ENCODE peak calls at places on chromosome 7, in seven cellular contexts. One of them, this sample, is unnamed.
A peak's percentile ranks its signal among the peaks of the same experiment; 100 is the strongest.

GRCh38 chr7:81135322-81135721 is 216.5 kb upstream of the SEMA3C start:
- DNase-seq in OCI-LY7: no peak
- DNase-seq in fibroblast of pulmonary artery: no peak
- DNase-seq in GM13977: no peak
- DNase-seq in ACHN: no peak
- DNase-seq in activated CD4-positive, alpha-beta T cell treated with anti-CD3 and anti-CD28 coated beads, Interleukin-2, amount 50 U/mL, for 1 hour: no peak
- DNase-seq in spleen: no peak
- DNase-seq in this sample: no peak

GRCh38 chr7:21099432-21099831 is 312.7 kb upstream of the SP8 start:
- DNase-seq in OCI-LY7: no peak
- DNase-seq in activated CD4-positive, alpha-beta T cell treated with anti-CD3 and anti-CD28 coated beads, Interleukin-2, amount 50 U/mL, for 1 hour: no peak
- DNase-seq in fibroblast of pulmonary artery: no peak
- DNase-seq in spleen: no peak
- DNase-seq in GM13977: no peak
- DNase-seq in ACHN: no peak
- DNase-seq in this sample: no peak

GRCh38 chr7:47405921-47406765 is 175.8 kb downstream of the TNS3 start:
- DNase-seq in spleen: no peak
- DNase-seq in OCI-LY7: no peak
- DNase-seq in ACHN: no peak
- DNase-seq in activated CD4-positive, alpha-beta T cell treated with anti-CD3 and anti-CD28 coated beads, Interleukin-2, amount 50 U/mL, for 1 hour: no peak
- DNase-seq in fibroblast of pulmonary artery: peak; percentile 27
- DNase-seq in GM13977: no peak
- DNase-seq in this sample: no peak

GRCh38 chr7:30068117-30068516 is 39.9 kb downstream of the PLEKHA8 start:
- DNase-seq in OCI-LY7: no peak
- DNase-seq in activated CD4-positive, alpha-beta T cell treated with anti-CD3 and anti-CD28 coated beads, Interleukin-2, amount 50 U/mL, for 1 hour: no peak
- DNase-seq in ACHN: peak; percentile 32
- DNase-seq in fibroblast of pulmonary artery: peak; percentile 79
- DNase-seq in GM13977: no peak
- DNase-seq in spleen: no peak
- DNase-seq in this sample: no peak

GRCh38 chr7:44743750-44744149 is 4.9 kb upstream of the ZMIZ2 start:
- DNase-seq in OCI-LY7: no peak
- DNase-seq in GM13977: no peak
- DNase-seq in fibroblast of pulmonary artery: no peak
- DNase-seq in ACHN: no peak
- DNase-seq in spleen: no peak
- DNase-seq in activated CD4-positive, alpha-beta T cell treated with anti-CD3 and anti-CD28 coated beads, Interleukin-2, amount 50 U/mL, for 1 hour: no peak
- DNase-seq in this sample: no peak

GRCh38 chr7:112965506-112965905 is 121.1 kb downstream of the GPR85 start:
- DNase-seq in activated CD4-positive, alpha-beta T cell treated with anti-CD3 and anti-CD28 coated beads, Interleukin-2, amount 50 U/mL, for 1 hour: no peak
- DNase-seq in spleen: no peak
- DNase-seq in GM13977: no peak
- DNase-seq in ACHN: no peak
- DNase-seq in fibroblast of pulmonary artery: no peak
- DNase-seq in OCI-LY7: no peak
- DNase-seq in this sample: no peak

GRCh38 chr7:131764143-131764795 is 207.8 kb upstream of the PODXL start:
- DNase-seq in fibroblast of pulmonary artery: no peak
- DNase-seq in activated CD4-positive, alpha-beta T cell treated with anti-CD3 and anti-CD28 coated beads, Interleukin-2, amount 50 U/mL, for 1 hour: no peak
- DNase-seq in spleen: no peak
- DNase-seq in OCI-LY7: no peak
- DNase-seq in ACHN: no peak
- DNase-seq in GM13977: no peak
- DNase-seq in this sample: no peak

GRCh38 chr7:151629873-151630272 is 110.2 kb upstream of the RHEB start:
- DNase-seq in activated CD4-positive, alpha-beta T cell treated with anti-CD3 and anti-CD28 coated beads, Interleukin-2, amount 50 U/mL, for 1 hour: no peak
- DNase-seq in OCI-LY7: no peak
- DNase-seq in spleen: no peak
- DNase-seq in GM13977: no peak
- DNase-seq in fibroblast of pulmonary artery: no peak
- DNase-seq in ACHN: peak; percentile 25
- DNase-seq in this sample: no peak

GRCh38 chr7:123237-123636 is 69.1 kb upstream of the FAM20C start:
- DNase-seq in activated CD4-positive, alpha-beta T cell treated with anti-CD3 and anti-CD28 coated beads, Interleukin-2, amount 50 U/mL, for 1 hour: no peak
- DNase-seq in ACHN: no peak
- DNase-seq in OCI-LY7: no peak
- DNase-seq in GM13977: no peak
- DNase-seq in spleen: no peak
- DNase-seq in fibroblast of pulmonary artery: no peak
- DNase-seq in this sample: no peak

GRCh38 chr7:117011419-117012260 is 58.3 kb downstream of the ST7 start:
- DNase-seq in spleen: no peak
- DNase-seq in ACHN: no peak
- DNase-seq in activated CD4-positive, alpha-beta T cell treated with anti-CD3 and anti-CD28 coated beads, Interleukin-2, amount 50 U/mL, for 1 hour: no peak
- DNase-seq in OCI-LY7: no peak
- DNase-seq in GM13977: peak; percentile 52
- DNase-seq in fibroblast of pulmonary artery: no peak
- DNase-seq in this sample: no peak

GRCh38 chr7:37395618-37396259 is 52.9 kb downstream of the ELMO1 start:
- DNase-seq in ACHN: no peak
- DNase-seq in activated CD4-positive, alpha-beta T cell treated with anti-CD3 and anti-CD28 coated beads, Interleukin-2, amount 50 U/mL, for 1 hour: no peak
- DNase-seq in spleen: no peak
- DNase-seq in fibroblast of pulmonary artery: no peak
- DNase-seq in GM13977: no peak
- DNase-seq in OCI-LY7: no peak
- DNase-seq in this sample: no peak

GRCh38 chr7:131307627-131308026 is 20.0 kb upstream of the MKLN1 start:
- DNase-seq in spleen: no peak
- DNase-seq in ACHN: no peak
- DNase-seq in fibroblast of pulmonary artery: no peak
- DNase-seq in activated CD4-positive, alpha-beta T cell treated with anti-CD3 and anti-CD28 coated beads, Interleukin-2, amount 50 U/mL, for 1 hour: no peak
- DNase-seq in GM13977: no peak
- DNase-seq in OCI-LY7: no peak
- DNase-seq in this sample: no peak

GRCh38 chr7:30199271-30199670 is 64.5 kb downstream of the MTURN start:
- DNase-seq in activated CD4-positive, alpha-beta T cell treated with anti-CD3 and anti-CD28 coated beads, Interleukin-2, amount 50 U/mL, for 1 hour: no peak
- DNase-seq in GM13977: no peak
- DNase-seq in ACHN: no peak
- DNase-seq in fibroblast of pulmonary artery: no peak
- DNase-seq in spleen: no peak
- DNase-seq in OCI-LY7: no peak
- DNase-seq in this sample: no peak

GRCh38 chr7:40015790-40016296 is 65.8 kb downstream of the CDK13 start:
- DNase-seq in spleen: no peak
- DNase-seq in fibroblast of pulmonary artery: peak; percentile 57
- DNase-seq in ACHN: peak; percentile 74
- DNase-seq in GM13977: peak; percentile 63
- DNase-seq in activated CD4-positive, alpha-beta T cell treated with anti-CD3 and anti-CD28 coated beads, Interleukin-2, amount 50 U/mL, for 1 hour: no peak
- DNase-seq in OCI-LY7: peak; percentile 7
- DNase-seq in this sample: no peak

GRCh38 chr7:107936312-107936711 is 45.3 kb downstream of the DLD start:
- DNase-seq in activated CD4-positive, alpha-beta T cell treated with anti-CD3 and anti-CD28 coated beads, Interleukin-2, amount 50 U/mL, for 1 hour: no peak
- DNase-seq in spleen: no peak
- DNase-seq in ACHN: no peak
- DNase-seq in OCI-LY7: no peak
- DNase-seq in GM13977: no peak
- DNase-seq in fibroblast of pulmonary artery: no peak
- DNase-seq in this sample: no peak

GRCh38 chr7:73742753-73743641 is 4.4 kb upstream of the ABHD11 start:
- DNase-seq in ACHN: peak; percentile 77
- DNase-seq in GM13977: no peak
- DNase-seq in activated CD4-positive, alpha-beta T cell treated with anti-CD3 and anti-CD28 coated beads, Interleukin-2, amount 50 U/mL, for 1 hour: no peak
- DNase-seq in fibroblast of pulmonary artery: no peak
- DNase-seq in spleen: peak; percentile 81
- DNase-seq in OCI-LY7: peak; percentile 88
- DNase-seq in this sample: no peak

This sample was measured in effector CD4-positive, alpha-beta T cell.